ENCODE peak calls at places on chromosomes 4 and X, in seven cellular contexts. V is NCI-H1105 treated with DMSO at 0.1 percent for 48 hours; W is stimulated activated CD4-positive, alpha-beta T cell treated with anti-CD3 and anti-CD28 coated beads, TNF-alpha, amount 100 ng/mL, for 1 hour; M is stimulated activated CD8-positive, alpha-beta memory T cell treated with anti-CD3 and anti-CD28 coated beads, Interleukin-7, amount 100 ng/mL, for 1 hour; D is glutamatergic neuron; L is neural crest cell; Y is aorta. U is an unnamed sample.

GRCh38 chr4:41785665-41786064 is 37.1 kb upstream of the PHOX2B start:
- DNase-seq in M (no peak), V (no peak), L (no peak), W (no peak), D (no peak), Y (no peak), U (no peak)

GRCh38 chrX:103663921-103664320 is 22.6 kb downstream of the MORF4L2 start:
- DNase-seq in L (no peak), M (no peak), Y (no peak), V (no peak), W (no peak), D (peak; percentile 11), U (no peak)

GRCh38 chr4:89308161-89308500 is 531 bp upstream of the GPRIN3 start:
- DNase-seq in D (no peak), W (no peak), Y (no peak), V (no peak), L (no peak), M (no peak), U (no peak)

GRCh38 chr4:16259531-16260246 is 33.4 kb upstream of the TAPT1 start:
- DNase-seq in L (no peak), M (no peak), D (no peak), V (no peak), W (no peak), Y (no peak), U (no peak)

GRCh38 chrX:86148024-86148511 is at the start of gene DACH2:
- DNase-seq in D (peak; percentile 78), L (peak; percentile 73), W (no peak), M (no peak), Y (peak; percentile 74), V (no peak), U (peak; percentile 3)

GRCh38 chr4:173524218-173525117 is 5.6 kb downstream of the HAND2 start:
- DNase-seq in Y (no peak), W (no peak), L (no peak), M (no peak), D (no peak), V (no peak), U (no peak)

GRCh38 chr4:98510757-98511517 is 147.5 kb downstream of the TSPAN5 start:
- DNase-seq in Y (no peak), W (no peak), L (no peak), V (no peak), M (no peak), D (no peak), U (no peak)

GRCh38 chr4:25144870-25145481 is 15.3 kb downstream of the SEPSECS start:
- DNase-seq in D (no peak), Y (no peak), V (peak; percentile 25), W (no peak), M (no peak), L (no peak), U (no peak)

GRCh38 chr4:114386637-114387233 is 211.9 kb upstream of the UGT8 start:
- DNase-seq in Y (no peak), M (no peak), L (peak; percentile 23), V (peak; percentile 32), D (no peak), W (no peak), U (no peak)

GRCh38 chr4:124642846-124643245 is 69.7 kb downstream of the ANKRD50 start:
- DNase-seq in L (no peak), W (no peak), D (no peak), V (no peak), M (no peak), Y (no peak), U (no peak)

GRCh38 chr4:81454498-81454897 is 17.2 kb downstream of the RASGEF1B start:
- DNase-seq in M (no peak), V (no peak), L (no peak), Y (no peak), D (no peak), W (no peak), U (no peak)

GRCh38 chr4:64341711-64342110 is 67.5 kb downstream of the TECRL start:
- DNase-seq in L (no peak), V (no peak), M (no peak), W (no peak), Y (no peak), D (peak; percentile 16), U (no peak)

GRCh38 chr4:143700420-143701352 is at the start of gene FREM3:
- DNase-seq in W (no peak), V (peak; percentile 26), M (no peak), L (peak; percentile 9), D (peak; percentile 44), Y (no peak), U (no peak)

GRCh38 chrX:46244451-46244850 is 300.8 kb downstream of the ZNF674 start:
- DNase-seq in Y (no peak), D (no peak), W (no peak), V (no peak), M (no peak), L (no peak), U (no peak)

GRCh38 chr4:150209140-150209829 is 131.0 kb downstream of the DCLK2 start:
- DNase-seq in Y (peak; percentile 76), W (no peak), V (peak; percentile 21), D (peak; percentile 59), L (peak; percentile 57), M (no peak), U (peak; percentile 33)

GRCh38 chr4:84338367-84338766 is 160.7 kb downstream of the NKX6-1 start:
- DNase-seq in L (no peak), D (no peak), Y (no peak), M (no peak), V (no peak), W (no peak), U (no peak)

GRCh38 chr4:120733968-120734367 is 188.6 kb downstream of the PRDM5 start:
- DNase-seq in L (no peak), Y (no peak), M (no peak), D (no peak), V (no peak), W (no peak), U (no peak)

GRCh38 chrX:10725071-10725470 is 104.7 kb upstream of the MID1 start:
- DNase-seq in L (no peak), D (no peak), V (no peak), W (no peak), M (no peak), Y (no peak), U (no peak)

GRCh38 chr4:129862461-129862860 is 766.5 kb downstream of the C4orf33 start:
- DNase-seq in V (no peak), Y (no peak), M (no peak), D (no peak), L (no peak), W (no peak), U (no peak)

GRCh38 chr4:78951862-78952472 is 12.7 kb upstream of the PAQR3 start:
- DNase-seq in V (peak; percentile 51), W (no peak), Y (no peak), L (peak; percentile 44), D (no peak), M (no peak), U (no peak)

GRCh38 chrX:101357166-101357795 is 8.7 kb upstream of the TIMM8A start:
- DNase-seq in L (no peak), Y (no peak), D (no peak), M (no peak), V (no peak), W (no peak), U (no peak)

GRCh38 chr4:87806520-87806919 is 7.2 kb downstream of the IBSP start:
- DNase-seq in W (no peak), D (no peak), M (no peak), L (no peak), V (no peak), Y (no peak), U (no peak)

GRCh38 chr4:99628040-99628439 is 29.6 kb downstream of the C4orf54 start:
- DNase-seq in Y (no peak), V (no peak), M (no peak), L (no peak), W (no peak), D (no peak), U (no peak)

GRCh38 chrX:10415704-10416001 is 204.7 kb downstream of the MID1 start:
- DNase-seq in V (no peak), M (no peak), D (no peak), Y (no peak), L (no peak), W (no peak), U (no peak)

GRCh38 chr4:1090465-1091440 is 22.6 kb downstream of the RNF212 start:
- DNase-seq in D (no peak), M (no peak), Y (no peak), L (no peak), V (no peak), W (no peak), U (no peak)

GRCh38 chrX:121592884-121593283 is 545.5 kb downstream of the GLUD2 start:
- DNase-seq in D (no peak), W (no peak), M (no peak), V (no peak), Y (no peak), L (no peak), U (no peak)

U was measured in HuH-7.5.